ENCODE peak calls at places on chromosomes 11 and 22, in four cellular contexts. A, F, J and L are unnamed samples.

GRCh38 chr22:47190276-47190956 is 428.0 kb downstream of the TBC1D22A start:
- DNase-seq in A (no peak), F (peak), J (peak), L (no peak)

GRCh38 chr22:24144056-24144455 is 37.2 kb upstream of the SUSD2 start:
- DNase-seq in J (no peak), A (no peak), F (no peak), L (no peak)

GRCh38 chr11:10594407-10594806 is 25.9 kb upstream of the LYVE1 start:
- DNase-seq in A (no peak), F (no peak), J (no peak), L (no peak)

GRCh38 chr11:66851698-66852465 is 5.0 kb upstream of the LRFN4 start:
- DNase-seq in J (peak), A (no peak), F (no peak), L (no peak)

GRCh38 chr11:120304526-120304925 is 20.6 kb upstream of the TLCD5 start:
- DNase-seq in F (no peak), J (no peak), A (peak), L (peak)

GRCh38 chr11:14751975-14752407 is 108.4 kb downstream of the PDE3B start:
- DNase-seq in F (no peak), A (no peak), J (no peak), L (no peak)

GRCh38 chr22:40325315-40325714 is 21.0 kb upstream of the ADSL start:
- DNase-seq in F (no peak), A (no peak), J (no peak), L (no peak)

GRCh38 chr11:4115128-4115527 is 20.5 kb downstream of the RRM1 start:
- DNase-seq in J (no peak), F (no peak), A (no peak), L (no peak)

GRCh38 chr11:125903753-125904659 is at the start of gene DDX25:
- DNase-seq in F (peak), A (no peak), J (peak), L (no peak)

GRCh38 chr11:2783536-2784082 is 83.8 kb upstream of the KCNQ1OT1 start:
- DNase-seq in F (no peak), A (no peak), J (no peak), L (no peak)

GRCh38 chr11:83480811-83481210 is 194.6 kb upstream of the CCDC90B start:
- DNase-seq in J (no peak), A (no peak), F (no peak), L (no peak)

GRCh38 chr11:135027461-135027860 is 615.4 kb upstream of the B3GAT1 start:
- DNase-seq in F (peak), J (no peak), A (no peak), L (peak)

GRCh38 chr22:46969491-46969890 is 207.0 kb downstream of the TBC1D22A start:
- DNase-seq in J (no peak), A (no peak), F (no peak), L (peak)

GRCh38 chr11:66970808-66971442 is 4.2 kb upstream of the C11orf86 start:
- DNase-seq in A (peak), J (no peak), F (no peak), L (peak)

GRCh38 chr11:123076484-123076883 is 14.5 kb upstream of the HSPA8 start:
- DNase-seq in F (no peak), A (no peak), J (no peak), L (no peak)

GRCh38 chr11:34262601-34263081 is 95.2 kb downstream of the ABTB2 start:
- DNase-seq in A (no peak), F (peak), J (no peak), L (no peak)

GRCh38 chr11:111352935-111353695 is 26.0 kb downstream of the POU2AF1 start:
- DNase-seq in F (peak), A (no peak), J (no peak), L (no peak)

GRCh38 chr11:64759722-64760719 is at the start of gene PYGM:
- DNase-seq in J (peak), F (peak), A (no peak), L (peak)

GRCh38 chr11:35615911-35616900 is 2.1 kb upstream of the FJX1 start:
- DNase-seq in A (peak), F (peak), J (no peak), L (peak)

GRCh38 chr11:60985991-60986915 is 14.8 kb downstream of the CD6 start:
- DNase-seq in A (no peak), J (peak), F (no peak), L (peak)

GRCh38 chr11:60343094-60343704 is 16.1 kb downstream of the MS4A6E start:
- DNase-seq in A (peak), F (peak), J (no peak), L (peak)

GRCh38 chr11:14643697-14644395 is at the start of gene PDE3B:
- DNase-seq in J (peak), F (peak), A (peak), L (peak)

GRCh38 chr11:66906077-66906929 is 49.4 kb downstream of the LRFN4 start:
- DNase-seq in J (no peak), A (no peak), F (peak), L (no peak)

GRCh38 chr22:43171019-43171491 is 15.9 kb downstream of the TTLL12 start:
- DNase-seq in F (no peak), J (peak), A (no peak), L (no peak)

GRCh38 chr11:65254724-65255123 is 7.0 kb upstream of the POLA2 start:
- DNase-seq in J (no peak), F (no peak), A (no peak), L (no peak)

GRCh38 chr22:19801340-19802000 is 40.9 kb downstream of the TBX1 start:
- DNase-seq in J (peak), F (no peak), A (no peak), L (no peak)

GRCh38 chr11:114197799-114198500 is 98.2 kb upstream of the NNMT start:
- DNase-seq in J (peak), F (peak), A (no peak), L (no peak)

GRCh38 chr22:35575116-35575748 is 34.6 kb downstream of the RASD2 start:
- DNase-seq in A (no peak), F (no peak), J (no peak), L (peak)

GRCh38 chr11:3003396-3004231 is 11.5 kb upstream of the NAP1L4 start:
- DNase-seq in A (no peak), J (no peak), F (no peak), L (no peak)

GRCh38 chr22:31345331-31346254 is 553 bp downstream of the PATZ1 start:
- DNase-seq in J (peak), A (peak), F (peak), L (peak)
- TF ChIP-seq POLR2A in J (no peak), A (no peak), F (no peak), L (peak)

GRCh38 chr22:21652547-21653545 is 10.7 kb downstream of the SDF2L1 start:
- DNase-seq in A (no peak), F (no peak), J (no peak), L (no peak)
- TF ChIP-seq CTCF in A (no peak), F (no peak), J (no peak), L (no peak)

GRCh38 chr22:41332217-41332616 is 30.9 kb downstream of the ZC3H7B start:
- DNase-seq in F (no peak), A (no peak), J (no peak), L (no peak)

GRCh38 chr22:41338614-41339212 is 37.4 kb downstream of the ZC3H7B start:
- DNase-seq in J (no peak), A (no peak), F (no peak), L (no peak)

GRCh38 chr22:41334215-41334614 is 32.9 kb downstream of the ZC3H7B start:
- DNase-seq in A (no peak), J (no peak), F (no peak), L (no peak)

GRCh38 chr22:41333806-41334205 is 32.5 kb downstream of the ZC3H7B start:
- DNase-seq in J (no peak), F (no peak), A (no peak), L (no peak)

GRCh38 chr22:41334951-41335635 is 33.8 kb downstream of the ZC3H7B start:
- DNase-seq in A (no peak), J (no peak), F (no peak), L (no peak)
- TF ChIP-seq POLR2A in A (no peak), J (no peak), F (no peak), L (no peak)

GRCh38 chr11:73931039-73931645 is 19.7 kb upstream of the DNAJB13 start:
- DNase-seq in F (peak), J (no peak), A (peak), L (peak)
- TF ChIP-seq CTCF in F (no peak), J (no peak), A (peak), L (peak)

DNA sequence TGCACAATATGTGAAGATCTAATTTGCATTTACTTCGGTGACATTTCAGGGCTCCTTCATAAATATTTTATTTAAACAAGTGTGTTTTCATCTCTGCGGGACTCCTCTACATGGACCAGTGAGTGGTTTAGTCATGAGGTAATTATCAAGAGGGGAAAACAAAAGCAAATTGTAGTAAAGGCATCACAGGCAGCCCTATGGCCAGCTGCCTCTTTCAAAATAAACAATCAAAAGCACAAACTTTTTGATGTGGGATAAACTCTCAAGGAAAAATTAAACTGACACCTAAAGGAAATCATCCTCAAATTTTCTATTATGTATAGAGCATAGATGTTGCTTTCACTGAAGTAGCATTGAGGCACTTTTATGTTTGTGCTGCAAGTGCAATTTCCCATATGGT is 6.0 kb downstream of the SYT9 start:
- DNase-seq in J (no peak), F (no peak), A (no peak), L (no peak)
- TF ChIP-seq POLR2A in J (no peak), F (no peak), A (no peak), L (no peak)

GRCh38 chr11:107009190-107009589 is 9.1 kb downstream of the GUCY1A2 start:
- DNase-seq in F (no peak), A (no peak), J (no peak), L (no peak)
- TF ChIP-seq CTCF in F (no peak), A (no peak), J (no peak), L (no peak)

DNA sequence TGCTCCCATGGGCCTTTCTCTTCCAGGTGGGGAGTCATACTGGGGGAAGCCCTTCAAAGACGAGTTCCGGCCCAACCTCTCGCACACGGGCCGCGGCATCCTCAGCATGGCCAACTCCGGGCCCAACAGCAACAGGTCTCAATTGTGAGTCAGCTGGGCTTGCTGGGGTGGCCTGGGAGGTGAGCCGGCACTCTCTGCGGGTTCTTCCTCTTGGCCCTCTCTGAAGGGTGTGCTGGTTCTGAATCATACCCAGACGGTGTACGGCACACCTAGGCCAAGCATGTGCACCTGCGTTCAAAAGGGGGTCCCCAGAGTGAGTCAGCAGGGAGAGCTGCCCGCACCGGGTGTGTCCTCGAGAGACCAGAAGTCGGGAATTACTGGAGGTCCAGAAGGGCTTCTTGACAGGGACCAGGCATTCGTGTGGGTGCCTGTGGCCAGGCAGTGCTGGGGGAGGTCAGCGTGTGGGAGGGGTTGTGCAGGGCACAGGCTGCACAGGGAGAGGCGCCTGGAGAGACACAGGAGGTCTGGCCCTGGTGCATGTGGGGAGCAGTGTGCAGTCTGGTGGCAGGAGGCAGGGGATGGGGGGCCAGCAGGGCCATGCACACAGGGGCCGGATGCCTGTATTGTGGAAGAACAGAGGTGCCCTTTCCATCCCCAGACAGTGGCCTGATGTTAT is 23.0 kb downstream of the PPIL2 start:
- DNase-seq in A (no peak), F (no peak), J (no peak), L (no peak)
- TF ChIP-seq POLR2A in A (no peak), F (no peak), J (no peak), L (no peak)

GRCh38 chr22:41862530-41863266 is 29.8 kb downstream of the SREBF2 start:
- DNase-seq in J (peak), A (no peak), F (no peak), L (peak)

GRCh38 chr22:41856484-41856883 is 23.6 kb downstream of the SREBF2 start:
- DNase-seq in J (no peak), A (no peak), F (no peak), L (no peak)

GRCh38 chr22:41862160-41862529 is 29.2 kb downstream of the SREBF2 start:
- DNase-seq in J (no peak), F (peak), A (no peak), L (peak)

GRCh38 chr22:41857160-41857859 is 24.4 kb downstream of the SREBF2 start:
- DNase-seq in F (no peak), A (peak), J (no peak), L (peak)

DNA sequence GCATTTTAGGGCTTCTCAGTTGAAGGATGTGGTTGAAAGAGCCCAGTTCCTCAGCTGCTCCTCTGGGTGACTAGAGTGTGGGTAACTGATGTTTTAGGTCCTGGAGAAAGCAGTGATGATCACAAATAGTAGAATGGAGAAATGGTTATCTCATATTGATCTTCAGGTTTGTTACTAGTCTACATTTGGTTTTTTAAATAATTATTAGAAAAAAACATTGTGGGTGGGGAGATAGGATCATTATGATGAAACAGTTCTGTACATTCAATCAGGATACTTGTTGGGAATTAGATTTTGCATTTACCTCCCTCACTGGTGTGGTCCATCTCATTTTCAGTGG is 24.9 kb downstream of the SREBF2 start:
- DNase-seq in J (no peak), F (no peak), A (no peak), L (no peak)
- TF ChIP-seq CTCF in J (no peak), F (no peak), A (no peak), L (no peak)